ENCODE peak calls at places on chromosomes 16 and 17, in six cellular contexts. M is AG09309, X is IMR-90, D is fibroblast of the aortic adventitia, B is fibroblast of pulmonary artery, V is uterus. F is an unnamed sample.

GRCh38 chr17:74190154-74190553 is 13.3 kb upstream of the RPL38 start:
- DNase-seq in M (no peak), X (peak), D (peak), B (peak), V (no peak), F (no peak)

GRCh38 chr17:38921756-38922411 is 3.5 kb upstream of the LASP1NB start:
- DNase-seq in M (no peak), X (no peak), D (no peak), B (no peak), V (no peak), F (peak)

GRCh38 chr17:72764632-72765041 is 327.9 kb downstream of the SLC39A11 start:
- DNase-seq in M (no peak), X (peak), D (peak), B (peak), V (no peak), F (no peak)

GRCh38 chr17:61223725-61224124 is 175.9 kb upstream of the TBX2 start:
- DNase-seq in M (no peak), X (no peak), D (no peak), B (no peak), V (no peak), F (no peak)

GRCh38 chr16:24344791-24345190 is 88.7 kb downstream of the CACNG3 start:
- DNase-seq in M (no peak), X (no peak), D (no peak), B (no peak), V (no peak), F (no peak)

GRCh38 chr16:21167360-21167759 is 8.9 kb downstream of the LDAF1 start:
- DNase-seq in M (peak), X (peak), D (peak), B (peak), V (no peak), F (no peak)

GRCh38 chr16:20674684-20675487 is 22.6 kb downstream of the ACSM1 start:
- DNase-seq in M (no peak), X (no peak), D (no peak), B (peak), V (peak), F (peak)

GRCh38 chr17:7283471-7284216 is 2.1 kb downstream of the SLC2A4 start:
- DNase-seq in M (no peak), X (no peak), D (no peak), B (no peak), V (no peak), F (no peak)

GRCh38 chr17:82909322-82909904 is 69.6 kb upstream of the ZNF750 start:
- DNase-seq in M (no peak), X (no peak), D (no peak), B (no peak), V (no peak), F (no peak)

GRCh38 chr16:65497571-65497970 is 375.7 kb upstream of the CDH11 start:
- DNase-seq in M (no peak), X (peak), D (no peak), B (no peak), V (no peak), F (no peak)

GRCh38 chr16:85401370-85401916 is 211.7 kb upstream of the GSE1 start:
- DNase-seq in M (no peak), X (no peak), D (no peak), B (no peak), V (no peak), F (peak)

GRCh38 chr16:66862023-66862520 is 17.9 kb downstream of the CA7 start:
- DNase-seq in M (no peak), X (no peak), D (no peak), B (no peak), V (no peak), F (no peak)

GRCh38 chr17:51128089-51128488 is 7.4 kb upstream of the SPAG9 start:
- DNase-seq in M (no peak), X (no peak), D (peak), B (peak), V (no peak), F (no peak)

GRCh38 chr17:47220531-47220999 is 11.4 kb downstream of the MYL4 start:
- DNase-seq in M (no peak), X (no peak), D (no peak), B (no peak), V (no peak), F (no peak)

GRCh38 chr17:74359916-74360315 is 1.8 kb downstream of the BTBD17 start:
- DNase-seq in M (no peak), X (no peak), D (no peak), B (no peak), V (no peak), F (no peak)

GRCh38 chr17:2705888-2706795 is 5.4 kb downstream of the CLUH start:
- DNase-seq in M (no peak), X (no peak), D (no peak), B (no peak), V (no peak), F (no peak)

GRCh38 chr16:86632206-86632605 is 53.9 kb downstream of the FOXL1 start:
- DNase-seq in M (no peak), X (no peak), D (no peak), B (no peak), V (no peak), F (no peak)

GRCh38 chr16:86931410-86931941 is 353.1 kb downstream of the FOXL1 start:
- DNase-seq in M (peak), X (peak), D (peak), B (peak), V (peak), F (peak)

GRCh38 chr16:1613728-1614225 is 1.6 kb downstream of the CRAMP1 start:
- DNase-seq in M (no peak), X (no peak), D (peak), B (no peak), V (peak), F (peak)

GRCh38 chr17:77924757-77925336 is 33.7 kb upstream of the TNRC6C start:
- DNase-seq in M (no peak), X (peak), D (peak), B (peak), V (no peak), F (peak)

GRCh38 chr16:50021509-50021908 is 3.5 kb upstream of the CNEP1R1 start:
- DNase-seq in M (no peak), X (no peak), D (no peak), B (no peak), V (no peak), F (peak)

GRCh38 chr17:9905902-9906301 is 831 bp upstream of the RCVRN start:
- DNase-seq in M (no peak), X (no peak), D (no peak), B (peak), V (no peak), F (peak)

GRCh38 chr16:78395035-78395434 is 295.6 kb downstream of the WWOX start:
- DNase-seq in M (no peak), X (no peak), D (no peak), B (no peak), V (no peak), F (no peak)

GRCh38 chr16:8655184-8655717 is 19.2 kb upstream of the ABAT start:
- DNase-seq in M (no peak), X (peak), D (peak), B (peak), V (no peak), F (no peak)
- TF ChIP-seq CTCF in M (no peak), X (peak), D (peak), B (peak), V (peak), F (no peak)

DNA sequence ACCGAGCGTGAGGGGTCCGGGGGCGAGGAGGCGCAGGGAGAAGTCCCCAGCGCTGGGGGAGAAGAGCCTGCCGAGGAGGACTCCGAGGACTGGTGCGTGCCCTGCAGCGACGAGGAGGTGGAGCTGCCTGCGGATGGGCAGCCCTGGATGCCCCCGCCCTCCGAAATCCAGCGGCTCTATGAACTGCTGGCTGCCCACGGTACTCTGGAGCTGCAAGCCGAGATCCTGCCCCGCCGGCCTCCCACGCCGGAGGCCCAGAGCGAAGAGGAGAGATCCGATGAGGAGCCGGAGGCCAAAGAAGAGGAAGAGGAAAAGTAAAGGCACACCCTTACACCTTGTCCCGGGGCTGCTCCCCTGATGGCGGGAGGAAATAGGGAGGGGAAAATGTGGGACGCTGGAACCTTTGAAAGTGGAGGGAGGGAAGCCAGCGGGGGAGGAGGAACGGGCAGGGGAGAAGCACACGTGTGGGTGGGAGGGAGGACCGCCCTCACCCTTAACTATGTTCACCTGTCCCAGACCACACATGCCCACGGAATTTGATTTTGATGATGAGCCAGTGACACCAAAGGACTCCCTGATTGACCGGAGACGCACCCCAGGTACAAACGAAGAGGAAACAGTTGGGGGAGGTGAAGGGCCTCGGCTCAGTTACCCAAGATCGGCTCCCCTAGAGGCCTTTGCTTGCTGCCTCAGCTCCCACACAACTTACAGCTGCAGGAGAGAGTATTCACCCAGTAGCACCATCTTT is 916 bp downstream of the PAGR1 start:
- DNase-seq in M (no peak), X (peak), D (peak), B (peak), V (peak), F (peak)
- TF ChIP-seq CTCF in M (no peak), X (no peak), D (peak), B (peak), V (no peak), F (no peak)

GRCh38 chr16:48212033-48212432 is 32.1 kb upstream of the LONP2 start:
- DNase-seq in M (no peak), X (peak), D (no peak), B (no peak), V (no peak), F (no peak)
- TF ChIP-seq CTCF in M (no peak), X (no peak), D (no peak), B (no peak), V (no peak), F (no peak)

GRCh38 chr16:89335803-89336485 is 118.4 kb downstream of the ZNF778 start:
- DNase-seq in M (no peak), X (no peak), D (no peak), B (no peak), V (no peak), F (no peak)

GRCh38 chr16:89332248-89333245 is 115.0 kb downstream of the ZNF778 start:
- DNase-seq in M (no peak), X (no peak), D (no peak), B (no peak), V (no peak), F (no peak)

GRCh38 chr16:89334461-89334860 is 117.0 kb downstream of the ZNF778 start:
- DNase-seq in M (no peak), X (no peak), D (no peak), B (no peak), V (no peak), F (no peak)

GRCh38 chr16:89334050-89334449 is 116.5 kb downstream of the ZNF778 start:
- DNase-seq in M (no peak), X (no peak), D (no peak), B (no peak), V (no peak), F (no peak)

DNA sequence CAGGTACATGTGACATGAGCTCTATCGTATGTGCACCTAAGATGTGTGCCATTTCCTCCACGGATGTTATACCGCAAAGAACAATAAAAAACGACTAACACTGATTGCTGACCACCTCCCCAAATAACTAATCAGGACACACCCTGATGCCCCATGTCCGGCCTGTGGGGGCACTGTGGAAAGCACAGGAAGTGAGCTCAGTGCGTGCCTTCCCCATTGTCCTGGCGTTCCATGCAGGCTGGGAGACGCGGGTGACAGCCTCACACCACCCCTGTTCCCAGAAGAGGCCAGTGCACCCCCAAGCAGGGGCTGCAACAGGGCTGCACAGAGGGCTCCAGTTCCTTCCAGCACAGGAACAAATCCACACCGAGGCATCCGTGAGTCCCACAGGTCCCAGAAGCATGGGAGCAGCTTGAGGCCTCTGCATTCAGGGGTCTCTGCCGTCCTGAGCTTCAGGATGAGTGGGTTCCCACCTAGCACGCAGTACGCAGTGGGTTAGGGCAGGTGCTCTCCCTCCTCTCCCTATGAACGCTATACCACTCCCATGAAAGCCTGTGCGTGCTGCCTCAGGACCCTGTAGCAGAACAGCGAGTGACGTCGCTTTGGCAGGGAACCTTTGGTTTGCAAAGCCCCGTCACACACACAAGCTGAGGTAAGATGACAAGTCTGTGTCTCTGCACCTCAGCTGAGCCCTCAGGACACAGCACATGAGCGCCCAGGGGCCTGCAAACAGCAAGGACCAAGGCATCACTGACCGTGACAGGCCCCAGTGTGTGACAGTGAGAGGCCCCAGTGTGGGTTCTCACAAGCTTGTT is 117.7 kb downstream of the ZNF778 start:
- DNase-seq in M (no peak), X (no peak), D (no peak), B (no peak), V (no peak), F (no peak)
- TF ChIP-seq CTCF in M (no peak), X (no peak), D (no peak), B (peak), V (no peak), F (no peak)

DNA sequence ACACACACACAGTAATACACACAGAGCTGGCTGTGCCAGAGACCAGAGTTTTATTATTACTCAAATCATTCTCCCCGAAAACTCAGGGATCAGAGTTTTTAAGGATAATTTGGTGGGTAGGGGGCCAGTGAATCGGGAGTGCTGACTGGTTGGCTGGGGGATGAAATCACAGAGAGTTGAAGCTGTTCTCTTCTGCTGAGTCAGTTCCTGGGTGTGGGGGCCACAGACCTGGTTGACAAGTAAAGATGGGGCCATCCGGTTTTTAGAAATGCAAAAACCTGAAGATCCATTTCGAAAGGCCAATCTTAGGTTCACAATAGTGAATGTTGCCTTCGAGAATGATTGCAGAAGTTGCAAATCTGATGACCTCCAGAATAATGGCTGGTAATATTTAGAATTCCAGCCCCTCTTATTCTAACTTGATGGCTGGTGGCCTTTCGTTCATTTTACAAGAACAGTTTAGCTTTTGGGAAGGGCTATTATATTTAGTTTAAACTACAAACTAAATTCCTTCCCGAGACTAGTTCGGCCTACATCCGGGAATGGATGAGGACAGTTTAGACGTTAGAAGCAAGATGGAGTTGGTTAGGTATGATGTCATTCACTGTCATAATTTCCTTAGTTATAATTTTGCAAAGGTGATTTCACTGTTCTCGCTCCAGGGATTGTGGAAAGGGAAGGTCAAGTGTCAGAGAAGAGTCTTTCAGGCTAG is 123.2 kb downstream of the KCNJ18 start:
- DNase-seq in M (no peak), X (no peak), D (no peak), B (no peak), V (no peak), F (no peak)
- TF ChIP-seq CTCF in M (no peak), X (no peak), D (no peak), B (no peak), V (no peak), F (no peak)

GRCh38 chr17:41707803-41708669 is 4.1 kb upstream of the GAST start:
- DNase-seq in M (no peak), X (no peak), D (no peak), B (no peak), V (no peak), F (no peak)

GRCh38 chr17:41705271-41705991 is 6.7 kb upstream of the GAST start:
- DNase-seq in M (no peak), X (peak), D (no peak), B (peak), V (no peak), F (peak)

GRCh38 chr17:41697122-41697962 is 8.7 kb downstream of the EIF1 start:
- DNase-seq in M (no peak), X (peak), D (peak), B (peak), V (peak), F (peak)

DNA sequence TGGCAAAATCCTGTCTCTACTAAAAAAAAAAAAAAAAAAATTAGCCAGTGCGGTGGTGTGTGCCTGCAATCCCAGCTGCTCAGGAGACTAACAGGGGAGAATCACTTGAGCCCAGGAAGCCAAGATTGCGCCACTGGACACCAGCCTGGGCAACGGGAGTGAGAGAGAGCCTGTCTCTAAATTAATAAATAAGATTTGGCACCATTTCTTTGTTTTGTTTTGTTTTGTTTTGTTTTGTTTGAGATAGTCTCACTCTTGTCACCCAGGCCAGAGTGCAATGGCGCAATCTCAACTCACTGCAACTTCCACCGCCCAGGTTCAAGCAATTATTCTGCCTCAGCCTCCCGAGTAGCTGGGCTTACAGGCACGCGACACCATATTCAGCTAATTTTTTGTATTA is 9.4 kb upstream of the GAST start:
- DNase-seq in M (no peak), X (no peak), D (no peak), B (no peak), V (no peak), F (no peak)
- TF ChIP-seq CTCF in M (no peak), X (no peak), D (no peak), B (no peak), V (no peak), F (no peak)

DNA sequence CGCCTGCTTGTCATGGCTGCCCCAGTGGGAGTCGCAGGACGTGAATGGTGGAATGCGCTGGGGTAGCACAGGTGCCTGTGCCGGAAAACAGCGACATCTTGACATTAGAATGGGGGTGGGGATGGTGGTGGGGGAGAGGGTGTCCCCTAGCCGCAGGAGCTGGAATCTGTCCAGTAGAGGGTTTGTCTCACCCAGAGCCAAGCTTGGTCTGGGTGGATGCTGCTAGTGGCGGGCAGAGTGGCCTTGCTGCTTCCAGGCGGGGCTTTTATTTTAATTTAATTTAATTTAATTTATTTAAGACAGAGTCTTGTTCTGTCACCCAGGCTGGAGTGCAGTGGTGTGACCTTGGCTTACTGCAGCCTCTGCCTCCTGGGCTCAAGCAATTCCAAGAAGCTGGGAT is 7.7 kb downstream of the BAIAP2 start:
- DNase-seq in M (no peak), X (no peak), D (no peak), B (no peak), V (no peak), F (no peak)
- TF ChIP-seq CTCF in M (no peak), X (no peak), D (no peak), B (no peak), V (no peak), F (no peak)

F was measured in testis.